ENCODE peak calls at places on chromosomes 4 and X, in four cellular contexts. O is spleen, E is lower leg skin, P is left lung. X is an unnamed sample.

GRCh38 chr4:20490734-20491133 is 209.5 kb upstream of the PACRGL start:
- DNase-seq in O (no peak), E (no peak), P (no peak), X (no peak)

GRCh38 chrX:65596270-65596669 is 61.7 kb upstream of the LAS1L start:
- DNase-seq in O (no peak), E (peak), P (no peak), X (no peak)

GRCh38 chrX:16838202-16839066 is 31.7 kb downstream of the RBBP7 start:
- DNase-seq in O (no peak), E (no peak), P (no peak), X (no peak)

GRCh38 chr4:103008875-103009729 is 10.4 kb downstream of the SLC9B1 start:
- DNase-seq in O (no peak), E (no peak), P (no peak), X (no peak)

GRCh38 chrX:8760021-8760420 is 28.1 kb upstream of the ANOS1 start:
- DNase-seq in O (no peak), E (no peak), P (no peak), X (no peak)

GRCh38 chrX:72306085-72306801 is 529 bp upstream of the CITED1 start:
- DNase-seq in O (no peak), E (no peak), P (no peak), X (no peak)

GRCh38 chr4:153486281-153487151 is 20.4 kb downstream of the TMEM131L start:
- DNase-seq in O (no peak), E (no peak), P (peak), X (no peak)

GRCh38 chr4:122857160-122857559 is 30.5 kb downstream of the FGF2 start:
- DNase-seq in O (no peak), E (no peak), P (no peak), X (no peak)

GRCh38 chrX:84363674-84364073 is 138.6 kb downstream of the HDX start:
- DNase-seq in O (no peak), E (no peak), P (no peak), X (no peak)

GRCh38 chrX:39501822-39502221 is 595.9 kb downstream of the BCOR start:
- DNase-seq in O (no peak), E (no peak), P (no peak), X (no peak)

DNA sequence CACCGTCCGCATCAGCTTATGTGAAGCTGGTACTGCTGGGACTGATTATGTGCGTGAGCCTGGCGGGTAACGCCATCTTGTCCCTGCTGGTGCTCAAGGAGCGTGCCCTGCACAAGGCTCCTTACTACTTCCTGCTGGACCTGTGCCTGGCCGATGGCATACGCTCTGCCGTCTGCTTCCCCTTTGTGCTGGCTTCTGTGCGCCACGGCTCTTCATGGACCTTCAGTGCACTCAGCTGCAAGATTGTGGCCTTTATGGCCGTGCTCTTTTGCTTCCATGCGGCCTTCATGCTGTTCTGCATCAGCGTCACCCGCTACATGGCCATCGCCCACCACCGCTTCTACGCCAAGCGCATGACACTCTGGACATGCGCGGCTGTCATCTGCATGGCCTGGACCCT is 5.5 kb upstream of the TSPYL2 start:
- DNase-seq in O (peak), E (no peak), P (no peak), X (no peak)
- TF ChIP-seq CTCF in O (no peak), E (no peak), P (no peak), X (no peak)

GRCh38 chrX:46324166-46324565 is 221.1 kb downstream of the ZNF674 start:
- DNase-seq in O (no peak), E (no peak), P (no peak), X (no peak)

GRCh38 chrX:46325312-46325877 is 219.8 kb downstream of the ZNF674 start:
- DNase-seq in O (no peak), E (no peak), P (peak), X (no peak)

GRCh38 chrX:46317158-46317557 is 228.1 kb downstream of the ZNF674 start:
- DNase-seq in O (no peak), E (no peak), P (no peak), X (no peak)

GRCh38 chrX:46318551-46318950 is 226.7 kb downstream of the ZNF674 start:
- DNase-seq in O (no peak), E (no peak), P (no peak), X (no peak)

GRCh38 chrX:46319750-46320149 is 225.5 kb downstream of the ZNF674 start:
- DNase-seq in O (no peak), E (no peak), P (no peak), X (no peak)
- TF ChIP-seq CTCF in O (no peak), E (no peak), P (no peak), X (no peak)

DNA sequence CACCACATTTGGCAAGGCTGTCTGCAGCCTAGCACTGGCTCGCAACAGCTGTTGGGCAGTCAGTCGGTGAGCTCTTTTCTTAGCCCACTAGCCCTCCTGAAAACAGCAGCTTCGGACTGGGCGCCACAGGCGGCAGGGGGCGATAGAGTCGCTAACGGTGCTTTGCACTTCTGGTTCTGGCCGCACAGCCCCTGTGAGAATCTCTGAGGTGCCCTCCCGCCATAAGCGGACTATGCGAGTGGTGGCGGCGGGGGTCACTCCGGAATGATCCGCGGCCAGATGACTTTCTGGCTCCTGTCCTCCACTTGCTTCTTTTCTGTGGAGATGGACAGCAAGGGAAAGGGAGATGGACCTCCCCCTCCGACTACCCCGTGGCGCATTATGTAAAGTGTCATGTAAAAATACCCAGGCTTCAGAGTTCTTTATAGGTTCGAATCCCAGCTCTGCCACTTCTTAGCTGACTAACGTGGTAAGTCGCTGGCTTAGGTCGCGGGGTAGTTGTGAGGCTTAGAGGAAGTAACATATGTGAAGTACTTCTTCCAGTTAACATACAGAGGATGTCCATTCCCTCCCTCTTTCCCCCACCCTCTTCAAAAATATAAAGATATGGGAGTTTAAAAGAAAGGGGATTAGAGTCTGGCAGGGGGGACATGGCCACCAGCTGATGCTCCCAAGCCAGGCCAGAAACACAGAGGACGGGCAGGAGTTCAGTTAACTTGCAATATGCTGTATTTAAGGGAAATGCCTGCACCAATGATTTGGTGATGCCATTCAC is 11.0 kb downstream of the ARHGAP36 start:
- DNase-seq in O (no peak), E (no peak), P (no peak), X (no peak)
- TF ChIP-seq CTCF in O (no peak), E (no peak), P (no peak), X (peak)

GRCh38 chr4:155972098-155972497 is 18.4 kb upstream of the CTSO start:
- DNase-seq in O (no peak), E (no peak), P (no peak), X (no peak)
- TF ChIP-seq CTCF in O (no peak), E (no peak), P (no peak), X (peak)